ENCODE peak calls at places on chromosomes 12 and 14, in seven cellular contexts. S is hepatocyte, N is GM23338, A is MM.1S, B is GM23248, R is neural progenitor cell, P is SK-N-SH. Z is an unnamed sample.
A peak's percentile ranks its signal among the peaks of the same experiment; 100 is the strongest.

GRCh38 chr12:121628037-121628436 is 1.7 kb downstream of the ORAI1 start:
- DNase-seq in A (no peak), R (no peak), S (peak; percentile 74), N (no peak), P (peak; percentile 11), B (no peak), Z (peak; percentile 16)

GRCh38 chr12:113207621-113208040 is 13.6 kb upstream of the TPCN1 start:
- DNase-seq in S (no peak), A (no peak), P (no peak), R (no peak), B (no peak), N (no peak), Z (peak; percentile 74)

GRCh38 chr12:109711596-109712461 is 1.8 kb upstream of the FAM222A start:
- DNase-seq in B (no peak), R (peak; percentile 38), S (no peak), N (peak; percentile 58), P (no peak), A (no peak), Z (no peak)

GRCh38 chr12:42130670-42131402 is 13.8 kb downstream of the GXYLT1 start:
- DNase-seq in P (no peak), B (peak; percentile 83), R (no peak), S (no peak), A (no peak), N (no peak), Z (no peak)

GRCh38 chr12:98154850-98155249 is 360.5 kb upstream of the TMPO start:
- DNase-seq in N (peak; percentile 78), R (peak; percentile 75), P (peak; percentile 26), B (no peak), S (peak; percentile 71), A (peak; percentile 20), Z (peak; percentile 53)

GRCh38 chr14:66403183-66403582 is 83.0 kb upstream of the CCDC196 start:
- DNase-seq in R (peak; percentile 13), N (peak; percentile 52), A (peak; percentile 45), B (peak; percentile 56), P (no peak), S (peak; percentile 44), Z (peak; percentile 34)

GRCh38 chr12:49920241-49920914 is 16.7 kb upstream of the FAIM2 start:
- DNase-seq in B (peak; percentile 81), A (no peak), R (no peak), S (no peak), N (no peak), P (no peak), Z (no peak)

GRCh38 chr14:93318927-93319326 is 13.9 kb downstream of the BTBD7 start:
- DNase-seq in S (no peak), A (no peak), B (peak; percentile 34), R (no peak), N (no peak), P (no peak), Z (no peak)

GRCh38 chr14:102363182-102363952 is 626 bp downstream of the TECPR2 start:
- DNase-seq in B (peak; percentile 85), S (peak; percentile 63), N (peak; percentile 47), A (no peak), R (peak; percentile 46), P (no peak), Z (peak; percentile 29)

GRCh38 chr14:34147461-34147860 is 196.6 kb upstream of the EGLN3 start:
- DNase-seq in P (no peak), N (no peak), A (no peak), R (no peak), B (peak; percentile 63), S (no peak), Z (no peak)

GRCh38 chr14:48584031-48584430 is 908.6 kb upstream of the MDGA2 start:
- DNase-seq in N (no peak), R (no peak), P (no peak), B (peak; percentile 0), A (no peak), S (no peak), Z (no peak)

GRCh38 chr14:45664668-45665356 is 411.8 kb upstream of the MIS18BP1 start:
- DNase-seq in R (peak; percentile 16), N (peak; percentile 77), P (no peak), B (no peak), S (no peak), A (no peak), Z (peak; percentile 3)

GRCh38 chr12:93243689-93244513 is 133.8 kb upstream of the NUDT4 start:
- DNase-seq in N (no peak), R (no peak), S (peak; percentile 81), P (peak; percentile 12), B (peak; percentile 84), A (peak; percentile 89), Z (peak; percentile 17)

GRCh38 chr12:89252284-89252683 is 100.0 kb downstream of the DUSP6 start:
- DNase-seq in N (no peak), B (peak; percentile 44), S (no peak), P (no peak), R (no peak), A (no peak), Z (no peak)

GRCh38 chr12:13534645-13535398 is 338.3 kb downstream of the EMP1 start:
- DNase-seq in B (peak; percentile 66), S (peak; percentile 80), P (peak; percentile 39), R (peak; percentile 94), N (peak; percentile 96), A (peak; percentile 63), Z (peak; percentile 47)

GRCh38 chr12:52521175-52521574 is 981 bp upstream of the KRT5 start:
- DNase-seq in B (no peak), P (no peak), A (no peak), S (peak; percentile 79), N (no peak), R (no peak), Z (no peak)

GRCh38 chr12:29710104-29710503 is 73.6 kb downstream of the TMTC1 start:
- DNase-seq in A (no peak), P (peak; percentile 51), R (peak; percentile 86), S (no peak), N (peak; percentile 70), B (peak; percentile 12), Z (no peak)

GRCh38 chr14:105087963-105088811 is 23.0 kb upstream of the GPR132 start:
- DNase-seq in N (peak; percentile 78), A (no peak), R (peak; percentile 88), S (peak; percentile 90), B (peak; percentile 84), P (peak; percentile 42), Z (no peak)

GRCh38 chr12:22874151-22874550 is 249.2 kb downstream of the ETNK1 start:
- DNase-seq in B (peak; percentile 9), N (no peak), A (no peak), S (no peak), R (no peak), P (no peak), Z (no peak)

GRCh38 chr12:104258476-104259067 is 43.0 kb downstream of the TXNRD1 start:
- DNase-seq in P (no peak), N (no peak), R (no peak), B (no peak), A (no peak), S (no peak), Z (no peak)

GRCh38 chr14:57486767-57487379 is 6.8 kb downstream of the CCDC198 start:
- DNase-seq in P (peak; percentile 25), A (peak; percentile 9), R (peak; percentile 72), N (peak; percentile 76), S (peak; percentile 63), B (peak; percentile 62), Z (peak; percentile 67)

GRCh38 chr12:54560374-54560858 is 11.0 kb downstream of the PDE1B start:
- DNase-seq in R (peak; percentile 91), N (peak; percentile 97), S (peak; percentile 86), A (no peak), P (peak; percentile 68), B (peak; percentile 88), Z (peak; percentile 44)

GRCh38 chr14:99655521-99655920 is 10.6 kb downstream of the HHIPL1 start:
- DNase-seq in B (peak; percentile 67), N (no peak), S (no peak), P (no peak), R (no peak), A (no peak), Z (no peak)

DNA sequence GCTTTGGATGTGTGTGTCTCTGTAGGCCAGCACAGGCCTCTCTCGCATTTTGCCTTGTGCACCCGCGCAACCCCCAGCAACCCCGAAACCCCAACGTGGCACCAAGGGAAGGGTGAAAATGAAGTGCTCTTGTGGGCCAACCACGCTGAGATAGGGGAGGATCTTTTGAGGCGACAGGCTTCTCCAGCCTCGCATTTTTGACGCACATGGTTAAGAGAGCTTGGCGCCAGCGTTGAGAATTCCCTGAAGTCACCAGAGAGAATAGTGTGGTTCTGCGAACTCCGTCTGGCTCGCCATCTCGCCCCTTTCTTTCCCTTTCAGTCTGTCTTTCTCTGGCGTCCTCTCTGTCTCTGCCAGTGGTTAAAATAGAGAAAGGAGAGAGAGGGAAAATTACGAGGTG is 1.9 kb upstream of the TBX3 start:
- DNase-seq in P (no peak), R (peak; percentile 70), S (no peak), A (no peak), B (no peak), N (peak; percentile 74), Z (no peak)
- H3K79me2 ChIP-seq in P (peaks cover 30% of the 10 kb centered on the region), R (no peaks in the 10 kb centered on the region), S (peaks cover 88% of the 10 kb centered on the region), A (no peaks in the 10 kb centered on the region), B (peaks cover 30% of the 10 kb centered on the region), N (no peaks in the 10 kb centered on the region), Z (no peaks in the 10 kb centered on the region)

DNA sequence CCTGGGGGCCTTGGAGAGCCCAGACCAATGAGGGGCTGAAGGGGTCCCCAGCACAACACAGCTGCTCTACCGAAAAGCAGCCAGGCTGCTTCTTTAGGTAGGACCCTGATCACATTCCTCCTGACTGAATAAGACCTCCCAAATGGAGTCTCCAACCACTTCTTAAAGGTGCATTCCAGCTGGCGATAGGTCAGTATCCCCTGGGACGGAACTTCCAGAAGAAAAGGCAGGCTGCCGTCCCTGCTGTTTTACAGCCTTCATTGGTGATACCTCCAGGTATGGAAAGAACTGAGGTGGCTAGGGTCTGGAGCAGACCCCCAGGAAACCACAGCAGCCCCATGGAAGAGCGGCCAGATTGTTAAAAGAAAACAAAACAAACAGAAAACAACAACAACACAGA is 340.6 kb downstream of the BTG1 start:
- DNase-seq in A (no peak), R (no peak), B (no peak), N (no peak), P (no peak), S (no peak), Z (no peak)
- H3K4me2 ChIP-seq in A (no peak overlapping the region), R (no peak overlapping the region), B (no peak overlapping the region), N (no peak overlapping the region), P (no peak overlapping the region), S (no peak overlapping the region), Z (no peak overlapping the region)

GRCh38 chr14:68808696-68809095 is 15.8 kb upstream of the ZFP36L1 start:
- DNase-seq in A (no peak), R (no peak), B (no peak), N (no peak), S (no peak), P (peak; percentile 17), Z (no peak)
- TF ChIP-seq EZH2phosphoT487 in A (no peak), R (no peak), B (no peak), N (no peak), S (no peak), P (no peak), Z (no peak)

GRCh38 chr14:50830044-50830931 is 674 bp downstream of the NIN start:
- DNase-seq in N (peak; percentile 83), S (peak; percentile 48), B (peak; percentile 69), R (peak; percentile 92), A (peak; percentile 14), P (peak; percentile 85), Z (peak; percentile 84)

GRCh38 chr14:50830932-50831703 is at the start of gene NIN:
- DNase-seq in A (peak; percentile 73), B (peak; percentile 95), P (peak; percentile 94), N (peak; percentile 88), R (peak; percentile 93), S (peak; percentile 92), Z (peak; percentile 87)

GRCh38 chr14:50829472-50830043 is 1.4 kb downstream of the NIN start:
- DNase-seq in P (peak; percentile 27), A (no peak), S (no peak), B (peak; percentile 35), N (peak; percentile 50), R (peak; percentile 42), Z (no peak)

GRCh38 chr14:50831704-50832130 is 755 bp upstream of the NIN start:
- DNase-seq in A (no peak), B (peak; percentile 41), N (peak; percentile 45), R (peak; percentile 46), P (no peak), S (peak; percentile 21), Z (no peak)

GRCh38 chr14:50828738-50829471 is 2.1 kb downstream of the NIN start:
- DNase-seq in P (no peak), R (peak; percentile 13), S (no peak), B (no peak), A (no peak), N (no peak), Z (no peak)
- H3K79me2 ChIP-seq in P (peaks cover 64% of the 10 kb centered on the region), R (peaks cover 63% of the 10 kb centered on the region), S (peaks cover 48% of the 10 kb centered on the region), B (peaks cover 59% of the 10 kb centered on the region), A (peaks cover 57% of the 10 kb centered on the region), N (peaks cover 41% of the 10 kb centered on the region), Z (peaks cover 63% of the 10 kb centered on the region)